ENCODE peak calls at places on chromosomes 6 and 20, in ten cellular contexts. R, A, Y, Q, I, K, L, B, J and O are unnamed samples. For H3K4me1, the result is how much of the 10 kb centered on the place peaks cover.

GRCh38 chr6:43274916-43275597 is 23.0 kb upstream of the SLC22A7 start:
- DNase-seq in R (no peak), A (no peak), Y (no peak), Q (no peak), I (no peak), K (peak), L (peak), B (no peak), J (no peak), O (no peak)

GRCh38 chr6:14743465-14744211 is 502.2 kb upstream of the JARID2 start:
- DNase-seq in R (no peak), A (no peak), Y (no peak), Q (peak), I (no peak), K (peak), L (no peak), B (peak), J (no peak), O (peak)

GRCh38 chr6:137126875-137127485 is 46.5 kb downstream of the IL22RA2 start:
- DNase-seq in R (no peak), A (no peak), Y (no peak), Q (no peak), I (no peak), K (no peak), L (no peak), B (no peak), J (no peak), O (no peak)

GRCh38 chr20:25399038-25399430 is 8.4 kb upstream of the ABHD12 start:
- DNase-seq in R (no peak), A (peak), Y (peak), Q (no peak), I (peak), K (peak), L (peak), B (peak), J (no peak), O (no peak)

GRCh38 chr6:117840541-117840983 is 66.5 kb upstream of the SLC35F1 start:
- DNase-seq in R (no peak), A (peak), Y (peak), Q (no peak), I (no peak), K (peak), L (peak), B (no peak), J (no peak), O (no peak)

GRCh38 chr20:57465486-57465885 is 59.5 kb downstream of the CTCFL start:
- DNase-seq in R (no peak), A (no peak), Y (no peak), Q (peak), I (no peak), K (no peak), L (no peak), B (no peak), J (no peak), O (no peak)

GRCh38 chr6:33886673-33887144 is 82.9 kb upstream of the MLN start:
- DNase-seq in R (no peak), A (peak), Y (no peak), Q (no peak), I (peak), K (no peak), L (no peak), B (no peak), J (no peak), O (peak)

GRCh38 chr20:60700728-60701127 is 551.3 kb upstream of the CDH4 start:
- DNase-seq in R (no peak), A (no peak), Y (no peak), Q (no peak), I (no peak), K (no peak), L (no peak), B (no peak), J (no peak), O (no peak)

GRCh38 chr20:45971675-45972499 is at the start of gene ZNF335:
- DNase-seq in R (peak), A (peak), Y (peak), Q (peak), I (peak), K (peak), L (peak), B (peak), J (peak), O (peak)

GRCh38 chr6:23137596-23137995 is 568.2 kb downstream of the HDGFL1 start:
- DNase-seq in R (no peak), A (peak), Y (no peak), Q (no peak), I (no peak), K (no peak), L (no peak), B (no peak), J (no peak), O (no peak)

GRCh38 chr6:52013035-52013434 is 74.4 kb downstream of the PKHD1 start:
- DNase-seq in R (no peak), A (no peak), Y (no peak), Q (no peak), I (no peak), K (peak), L (no peak), B (no peak), J (no peak), O (no peak)

GRCh38 chr6:43851204-43851855 is 81.3 kb downstream of the VEGFA start:
- DNase-seq in R (no peak), A (no peak), Y (no peak), Q (no peak), I (no peak), K (no peak), L (no peak), B (no peak), J (no peak), O (no peak)

GRCh38 chr6:37693546-37694250 is 4.0 kb downstream of the MDGA1 start:
- DNase-seq in R (no peak), A (no peak), Y (no peak), Q (no peak), I (no peak), K (no peak), L (no peak), B (no peak), J (no peak), O (no peak)

GRCh38 chr6:48150701-48151100 is 39.7 kb upstream of the PTCHD4 start:
- DNase-seq in R (no peak), A (no peak), Y (no peak), Q (no peak), I (no peak), K (no peak), L (no peak), B (no peak), J (no peak), O (no peak)

GRCh38 chr6:32692019-32692418 is 25.6 kb upstream of the HLA-DQB1 start:
- DNase-seq in R (peak), A (peak), Y (peak), Q (no peak), I (peak), K (peak), L (no peak), B (peak), J (peak), O (no peak)

GRCh38 chr6:108027594-108027993 is 46.9 kb downstream of the OSTM1 start:
- DNase-seq in R (no peak), A (no peak), Y (no peak), Q (no peak), I (no peak), K (peak), L (no peak), B (no peak), J (no peak), O (no peak)

GRCh38 chr20:53995949-53996348 is 74.4 kb downstream of the BCAS1 start:
- DNase-seq in R (no peak), A (no peak), Y (no peak), Q (no peak), I (no peak), K (no peak), L (no peak), B (no peak), J (no peak), O (no peak)

GRCh38 chr6:27630727-27631613 is 158.1 kb upstream of the ZNF184 start:
- DNase-seq in R (no peak), A (peak), Y (no peak), Q (no peak), I (no peak), K (no peak), L (peak), B (no peak), J (peak), O (no peak)

GRCh38 chr20:61662946-61663460 is 402.7 kb downstream of the TAF4 start:
- DNase-seq in R (no peak), A (no peak), Y (no peak), Q (no peak), I (no peak), K (no peak), L (no peak), B (no peak), J (no peak), O (no peak)

GRCh38 chr6:133169901-133170300 is 71.3 kb upstream of the EYA4 start:
- DNase-seq in R (no peak), A (no peak), Y (no peak), Q (no peak), I (no peak), K (no peak), L (no peak), B (no peak), J (no peak), O (no peak)

GRCh38 chr6:160300076-160300695 is 41.6 kb upstream of the SLC22A2 start:
- DNase-seq in R (no peak), A (peak), Y (no peak), Q (peak), I (no peak), K (no peak), L (no peak), B (no peak), J (no peak), O (no peak)

GRCh38 chr20:36344517-36345132 is 38.5 kb downstream of the DLGAP4 start:
- DNase-seq in R (no peak), A (peak), Y (peak), Q (no peak), I (no peak), K (peak), L (no peak), B (peak), J (no peak), O (peak)

GRCh38 chr6:112710710-112711109 is 363.6 kb downstream of the RFPL4B start:
- DNase-seq in R (no peak), A (no peak), Y (no peak), Q (no peak), I (no peak), K (no peak), L (no peak), B (no peak), J (no peak), O (no peak)

GRCh38 chr6:72975346-72975745 is 249.9 kb downstream of the KHDC1L start:
- DNase-seq in R (no peak), A (no peak), Y (peak), Q (no peak), I (no peak), K (no peak), L (no peak), B (no peak), J (no peak), O (no peak)

GRCh38 chr6:37665309-37665708 is 32.4 kb downstream of the MDGA1 start:
- DNase-seq in R (no peak), A (peak), Y (no peak), Q (no peak), I (no peak), K (no peak), L (no peak), B (no peak), J (no peak), O (no peak)

GRCh38 chr6:45026003-45026516 is 302.1 kb upstream of the RUNX2 start:
- DNase-seq in R (no peak), A (no peak), Y (no peak), Q (no peak), I (no peak), K (no peak), L (no peak), B (no peak), J (no peak), O (no peak)

GRCh38 chr20:23225407-23226060 is 125.1 kb upstream of the NXT1 start:
- DNase-seq in R (no peak), A (no peak), Y (no peak), Q (peak), I (peak), K (peak), L (no peak), B (peak), J (no peak), O (peak)

GRCh38 chr6:112956696-112957525 is 609.8 kb downstream of the RFPL4B start:
- DNase-seq in R (no peak), A (peak), Y (no peak), Q (no peak), I (no peak), K (no peak), L (peak), B (peak), J (no peak), O (no peak)

GRCh38 chr6:49490633-49491032 is 9.1 kb upstream of the GLYATL3 start:
- DNase-seq in R (no peak), A (no peak), Y (no peak), Q (no peak), I (no peak), K (peak), L (no peak), B (no peak), J (no peak), O (no peak)

GRCh38 chr20:60219984-60220540 is 261.8 kb downstream of the CDH26 start:
- DNase-seq in R (no peak), A (no peak), Y (no peak), Q (no peak), I (no peak), K (no peak), L (no peak), B (no peak), J (no peak), O (no peak)

GRCh38 chr6:90584636-90585255 is 2.1 kb downstream of the MAP3K7 start:
- DNase-seq in R (no peak), A (no peak), Y (no peak), Q (no peak), I (no peak), K (no peak), L (no peak), B (no peak), J (no peak), O (no peak)

DNA sequence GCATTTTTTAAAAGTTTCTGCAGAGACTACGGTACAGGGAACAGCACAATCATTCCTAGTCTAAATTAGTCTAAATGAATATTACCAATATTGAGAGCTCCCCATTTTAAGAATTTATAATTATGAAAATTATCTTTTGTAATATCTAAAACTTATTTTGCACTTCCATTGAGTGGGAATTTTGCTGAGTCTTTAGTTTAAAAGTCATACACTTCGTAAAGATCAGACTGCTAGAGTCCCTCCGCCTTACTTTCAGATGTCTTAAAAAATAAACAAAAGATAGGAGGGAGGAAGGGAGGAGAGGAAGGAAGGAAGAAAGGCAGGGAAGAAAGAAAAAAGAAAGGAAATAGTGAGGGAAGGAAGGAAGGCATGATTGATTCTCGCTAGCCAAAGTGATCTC is 278.2 kb upstream of the PRDM1 start:
- DNase-seq in R (no peak), A (no peak), Y (no peak), Q (no peak), I (no peak), K (no peak), L (no peak), B (no peak), J (no peak), O (no peak)
- H3K4me1 ChIP-seq in R (under half), A (under half), Y (under half), Q (under half), I (under half), K (under half), L (under half), B (under half), J (under half), O (under half)

GRCh38 chr6:79011940-79012339 is 66.1 kb downstream of the PHIP start:
- DNase-seq in R (no peak), A (no peak), Y (no peak), Q (no peak), I (no peak), K (no peak), L (no peak), B (no peak), J (no peak), O (no peak)
- H3K4me1 ChIP-seq in R (under half), A (under half), Y (under half), Q (under half), I (under half), K (under half), L (under half), B (under half), J (under half), O (under half)

GRCh38 chr20:63693079-63693974 is 3.1 kb upstream of the TNFRSF6B start:
- DNase-seq in R (no peak), A (no peak), Y (no peak), Q (peak), I (no peak), K (no peak), L (no peak), B (no peak), J (no peak), O (no peak)
- H3K4me1 ChIP-seq in R (under half), A (under half), Y (under half), Q (under half), I (under half), K (under half), L (under half), B (under half), J (under half), O (half or more)

GRCh38 chr6:36609582-36609981 is 15.4 kb downstream of the SRSF3 start:
- DNase-seq in R (no peak), A (no peak), Y (no peak), Q (no peak), I (no peak), K (no peak), L (no peak), B (no peak), J (no peak), O (no peak)
- H3K4me1 ChIP-seq in R (under half), A (under half), Y (under half), Q (under half), I (under half), K (half or more), L (under half), B (half or more), J (under half), O (half or more)